ENCODE peak calls at places on chromosomes 6 and 20, in four cellular contexts. O is hippocampal formation, F is iris pigment epithelial cell, B is transverse colon. I is an unnamed sample.
A peak's percentile ranks its signal among the peaks of the same experiment; 100 is the strongest.

GRCh38 chr20:32832664-32833063 is 12.9 kb downstream of the MAPRE1 start:
- DNase-seq in O (no peak), F (no peak), B (no peak), I (no peak)

GRCh38 chr20:21601799-21602198 is 87.9 kb upstream of the NKX2-2 start:
- DNase-seq in O (no peak), F (no peak), B (no peak), I (no peak)

GRCh38 chr6:147170269-147170668 is 33.9 kb upstream of the STXBP5 start:
- DNase-seq in O (no peak), F (peak; percentile 93), B (no peak), I (no peak)

GRCh38 chr6:32459781-32460424 is 20.2 kb downstream of the HLA-DRA start:
- DNase-seq in O (no peak), F (no peak), B (no peak), I (no peak)

GRCh38 chr6:157712585-157713295 is 110.3 kb upstream of the SNX9 start:
- DNase-seq in O (no peak), F (no peak), B (no peak), I (no peak)

GRCh38 chr6:20693466-20694063 is 159.3 kb downstream of the CDKAL1 start:
- DNase-seq in O (no peak), F (peak; percentile 67), B (no peak), I (no peak)

GRCh38 chr20:63794614-63795013 is 36.5 kb downstream of the ZBTB46 start:
- DNase-seq in O (no peak), F (no peak), B (peak; percentile 21), I (no peak)

GRCh38 chr20:35315199-35316020 is 23.2 kb upstream of the FAM83C start:
- DNase-seq in O (no peak), F (no peak), B (no peak), I (no peak)

GRCh38 chr6:125974214-125974866 is 12.0 kb upstream of the TRMT11 start:
- DNase-seq in O (peak; percentile 78), F (peak; percentile 68), B (no peak), I (no peak)

GRCh38 chr6:164927288-164928040 is 381.9 kb downstream of the C6orf118 start:
- DNase-seq in O (peak; percentile 86), F (peak; percentile 54), B (peak; percentile 42), I (peak; percentile 79)

I was measured in iPS-NIHi11.